ENCODE peak calls at places on chromosomes 5 and 9, in four cellular contexts. M is osteoblast, P is Caco-2, R is body of pancreas. Q is an unnamed sample.

GRCh38 chr5:142913728-142914338 is 143.7 kb downstream of the ARHGAP26 start:
- DNase-seq in P (no peak), R (no peak), M (no peak), Q (no peak)

GRCh38 chr5:41508186-41508585 is 2.2 kb downstream of the PLCXD3 start:
- DNase-seq in M (no peak), R (no peak), P (no peak), Q (no peak)

GRCh38 chr5:9686211-9686610 is 56.1 kb upstream of the TAS2R1 start:
- DNase-seq in P (peak; percentile 30), M (peak; percentile 70), R (no peak), Q (no peak)

GRCh38 chr9:89502038-89502601 is 4.2 kb upstream of the SEMA4D start:
- DNase-seq in M (no peak), R (no peak), P (no peak), Q (no peak)

GRCh38 chr5:63963080-63963735 is 963 bp upstream of the HTR1A start:
- DNase-seq in R (peak; percentile 55), P (peak; percentile 74), M (peak; percentile 89), Q (peak; percentile 61)

GRCh38 chr9:77575785-77576184 is 72.3 kb downstream of the GNA14 start:
- DNase-seq in P (peak; percentile 0), M (no peak), R (no peak), Q (peak; percentile 28)

GRCh38 chr5:37838933-37839341 is 904 bp downstream of the GDNF start:
- DNase-seq in P (no peak), R (no peak), M (peak; percentile 83), Q (no peak)

GRCh38 chr5:181255276-181255675 is 5.7 kb downstream of the TRIM52 start:
- DNase-seq in P (no peak), M (no peak), R (no peak), Q (no peak)

GRCh38 chr5:179816401-179817070 is 4.2 kb upstream of the SQSTM1 start:
- DNase-seq in P (no peak), M (no peak), R (peak; percentile 21), Q (no peak)

GRCh38 chr5:96936431-96937221 is 746 bp downstream of the LNPEP start:
- DNase-seq in P (peak; percentile 41), R (peak; percentile 49), M (peak; percentile 66), Q (peak; percentile 28)

GRCh38 chr9:81755721-81756120 is 66.4 kb upstream of the TLE1 start:
- DNase-seq in P (no peak), M (no peak), R (no peak), Q (no peak)

GRCh38 chr9:129289131-129289731 is 111.2 kb upstream of the IER5L start:
- DNase-seq in P (no peak), M (peak; percentile 37), R (no peak), Q (no peak)

GRCh38 chr9:95112436-95113280 is 204.9 kb downstream of the FANCC start:
- DNase-seq in M (peak; percentile 42), R (no peak), P (no peak), Q (no peak)

GRCh38 chr9:95111716-95112115 is 205.8 kb downstream of the FANCC start:
- DNase-seq in R (no peak), M (no peak), P (no peak), Q (no peak)

GRCh38 chr9:95116820-95117204 is 200.7 kb downstream of the FANCC start:
- DNase-seq in P (no peak), R (peak; percentile 15), M (no peak), Q (no peak)

GRCh38 chr9:95115104-95115503 is 202.4 kb downstream of the FANCC start:
- DNase-seq in R (no peak), M (no peak), P (no peak), Q (no peak)

DNA sequence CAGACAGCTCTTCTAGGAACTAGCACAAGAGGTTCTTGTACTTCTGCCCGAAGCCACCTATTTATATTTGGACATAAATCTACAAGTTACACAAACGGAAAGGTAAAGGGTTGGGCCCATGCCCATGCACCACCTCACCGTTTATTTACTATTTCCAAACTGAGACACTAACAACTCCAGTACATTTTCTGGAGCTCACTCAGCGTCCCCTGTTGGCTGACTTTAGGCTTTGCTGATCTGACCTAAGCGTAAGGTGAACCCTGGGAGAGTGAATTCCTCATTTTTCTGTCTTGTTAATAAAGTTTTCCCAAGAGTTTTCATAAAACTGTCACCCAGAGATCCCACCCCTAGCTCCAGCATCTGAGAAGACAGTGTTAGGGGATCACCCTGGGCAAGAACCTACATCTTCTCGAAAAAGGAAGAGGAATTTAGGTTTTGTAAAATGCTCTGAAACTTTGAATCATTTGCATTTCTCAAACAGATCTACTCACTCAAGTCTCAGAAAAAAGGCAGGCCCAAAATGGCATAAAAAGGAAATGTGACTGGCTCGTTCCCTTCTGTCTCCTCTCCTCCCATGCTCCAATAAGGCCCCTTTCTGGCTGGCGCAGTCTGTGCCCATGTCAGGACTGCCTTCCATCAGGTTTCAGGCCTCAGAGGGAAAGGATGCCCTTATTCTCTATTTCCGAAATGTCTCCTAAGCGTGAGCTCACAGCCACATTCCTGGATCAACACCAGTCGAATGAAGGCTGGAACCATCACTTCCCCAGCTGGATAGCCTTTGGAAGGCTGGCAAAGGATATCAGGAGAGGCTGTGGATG is 201.3 kb downstream of the FANCC start:
- DNase-seq in P (no peak), M (no peak), R (peak; percentile 43), Q (no peak)
- TF ChIP-seq CTCF in P (no peak), M (peak; percentile 23), R (peak; percentile 16), Q (peak; percentile 48)

DNA sequence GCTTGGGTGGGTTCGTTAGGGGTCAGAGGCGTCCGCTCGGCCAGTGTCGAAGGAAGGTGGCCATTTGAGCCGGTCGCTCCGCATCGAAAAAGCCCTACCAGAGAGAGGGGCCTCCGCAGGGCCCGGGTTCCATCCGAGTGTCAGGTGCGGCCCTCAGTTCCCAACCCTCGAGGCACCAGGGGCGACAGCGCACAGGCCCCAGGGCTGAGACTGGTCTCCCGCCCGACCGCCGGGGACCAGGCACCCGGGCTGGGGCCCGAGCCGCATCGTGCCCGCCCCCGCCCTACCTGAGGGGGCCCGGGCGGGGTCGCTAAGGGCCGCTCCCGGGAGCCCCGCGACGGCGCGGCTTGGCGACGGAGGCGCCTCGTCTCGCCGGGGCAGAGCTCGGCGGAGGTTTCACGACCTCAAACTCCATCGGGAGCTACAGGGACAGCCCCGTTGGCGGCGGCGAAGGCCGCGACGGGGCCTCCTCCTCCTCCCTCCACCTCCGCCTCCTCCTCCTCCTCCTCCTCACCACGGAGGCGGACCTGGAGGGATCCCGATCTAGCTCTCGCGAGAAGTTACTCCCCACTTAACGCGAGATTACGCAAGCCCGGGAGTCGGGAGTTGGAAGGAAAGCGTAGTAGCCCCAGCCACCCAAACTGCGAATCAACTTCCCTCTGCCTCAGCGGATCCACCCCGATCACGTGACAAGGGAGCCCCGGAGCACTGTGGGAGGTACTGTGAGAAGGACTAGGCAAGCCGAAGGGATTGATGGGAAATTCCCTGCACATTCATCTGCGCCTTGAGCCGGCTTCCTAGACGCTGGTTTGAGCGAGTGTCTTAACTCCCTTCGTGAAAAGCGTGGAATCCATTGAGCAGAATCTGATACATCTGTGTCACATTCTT is at the start of gene RC3H2:
- DNase-seq in R (peak; percentile 97), M (peak; percentile 96), P (peak; percentile 99), Q (peak; percentile 94)
- TF ChIP-seq CTCF in R (no peak), M (no peak), P (no peak), Q (peak; percentile 6)

GRCh38 chr5:159441441-159441840 is 111.2 kb upstream of the IL12B start:
- DNase-seq in R (no peak), M (no peak), P (peak; percentile 20), Q (no peak)
- TF ChIP-seq CTCF in R (no peak), M (peak; percentile 21), P (peak; percentile 23), Q (peak; percentile 49)

GRCh38 chr9:1047605-1048235 is 2.4 kb upstream of the DMRT2 start:
- DNase-seq in M (peak; percentile 85), R (no peak), P (no peak), Q (no peak)

GRCh38 chr9:1044643-1045042 is 5.5 kb upstream of the DMRT2 start:
- DNase-seq in P (no peak), R (no peak), M (no peak), Q (no peak)

GRCh38 chr9:1046639-1047604 is 3.2 kb upstream of the DMRT2 start:
- DNase-seq in R (no peak), P (no peak), M (no peak), Q (no peak)

DNA sequence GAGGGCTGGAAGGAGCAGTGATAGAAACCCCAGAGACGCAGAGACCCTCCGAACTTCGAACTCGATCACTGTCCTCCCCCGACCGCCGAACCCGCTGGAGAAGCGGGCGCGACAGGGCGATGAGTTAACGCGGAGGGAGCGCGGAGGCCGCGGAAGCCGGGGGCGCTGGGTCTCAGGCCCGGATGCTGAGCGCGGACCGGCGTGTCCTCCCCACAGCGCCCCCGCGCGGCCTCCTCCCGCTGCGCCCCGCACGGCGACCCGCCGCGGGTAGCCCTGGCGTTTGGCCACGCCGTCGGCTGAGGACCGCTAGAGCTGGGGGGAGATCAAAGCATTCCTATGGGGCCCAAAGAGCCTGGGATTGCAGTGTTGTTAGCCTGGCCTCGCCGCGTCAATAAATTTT is 7.7 kb upstream of the DMRT2 start:
- DNase-seq in P (no peak), M (no peak), R (no peak), Q (peak; percentile 73)
- TF ChIP-seq CTCF in P (no peak), M (no peak), R (peak; percentile 15), Q (peak; percentile 76)

DNA sequence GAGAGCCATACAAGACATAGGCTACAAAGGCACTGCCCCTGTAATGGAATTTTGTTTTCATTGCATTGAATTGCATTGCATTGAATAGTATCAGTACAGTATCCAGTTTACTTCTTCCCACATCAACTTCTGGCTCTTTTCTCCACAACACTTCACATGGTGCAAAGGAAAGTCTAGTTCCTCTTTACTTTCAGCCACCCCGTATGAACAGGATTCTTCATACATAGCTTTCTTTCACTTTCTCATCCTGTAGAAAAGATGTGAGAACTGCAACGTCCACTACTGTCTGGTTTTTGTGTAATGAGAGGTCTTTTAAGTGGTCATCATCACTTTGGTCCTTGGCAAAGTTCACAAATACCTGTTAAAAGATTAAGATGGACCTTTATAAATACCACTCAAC is 20.2 kb downstream of the NIPSNAP3B start:
- DNase-seq in R (no peak), P (no peak), M (no peak), Q (no peak)
- TF ChIP-seq CTCF in R (no peak), P (no peak), M (no peak), Q (no peak)

Q was measured in progenitor cell of endocrine pancreas.